ENCODE peak calls at places on chromosomes 12 and 14, in four cellular contexts. E is right lobe of liver, O is cardiac muscle cell, I is psoas muscle. T is an unnamed sample. For H3K27me3, the result is how much of the 10 kb centered on the place peaks cover.

GRCh38 chr12:22333751-22334695 is 484 bp downstream of the ST8SIA1 start:
- DNase-seq in E (no peak), O (peak), I (peak), T (peak)

GRCh38 chr14:75927564-75928087 is 54.2 kb downstream of the TGFB3 start:
- DNase-seq in E (no peak), O (no peak), I (no peak), T (no peak)

GRCh38 chr12:130192667-130193345 is 30.5 kb downstream of the FZD10 start:
- DNase-seq in E (no peak), O (peak), I (no peak), T (no peak)

GRCh38 chr12:74539765-74540526 is 2.3 kb downstream of the ATXN7L3B start:
- DNase-seq in E (no peak), O (peak), I (no peak), T (no peak)

GRCh38 chr14:31712244-31713127 is 151.3 kb downstream of the NUBPL start:
- DNase-seq in E (no peak), O (no peak), I (no peak), T (no peak)

GRCh38 chr14:55454264-55455151 is 14.1 kb upstream of the TBPL2 start:
- DNase-seq in E (no peak), O (no peak), I (no peak), T (peak)

GRCh38 chr12:3872800-3873636 is at the start of gene PARP11:
- DNase-seq in E (peak), O (peak), I (peak), T (peak)

GRCh38 chr14:53470351-53471043 is 317.4 kb upstream of the DDHD1 start:
- DNase-seq in E (peak), O (no peak), I (peak), T (peak)

GRCh38 chr14:105086833-105087307 is 21.6 kb upstream of the GPR132 start:
- DNase-seq in E (peak), O (peak), I (peak), T (peak)

GRCh38 chr12:115451785-115452736 is 768.1 kb upstream of the TBX3 start:
- DNase-seq in E (no peak), O (peak), I (peak), T (peak)

GRCh38 chr12:67415473-67415872 is 146.3 kb downstream of the CAND1 start:
- DNase-seq in E (peak), O (peak), I (no peak), T (peak)

GRCh38 chr14:20455355-20456300 is 602 bp downstream of the APEX1 start:
- DNase-seq in E (no peak), O (peak), I (no peak), T (no peak)

GRCh38 chr12:92404921-92405320 is 259.3 kb upstream of the BTG1 start:
- DNase-seq in E (no peak), O (no peak), I (no peak), T (no peak)

GRCh38 chr14:100408350-100409015 is 85.3 kb downstream of the SLC25A47 start:
- DNase-seq in E (peak), O (no peak), I (no peak), T (no peak)

GRCh38 chr14:79629891-79630560 is 581.3 kb downstream of the DIO2 start:
- DNase-seq in E (no peak), O (peak), I (no peak), T (no peak)

GRCh38 chr14:81594012-81594411 is 60.4 kb upstream of the SEL1L start:
- DNase-seq in E (no peak), O (no peak), I (no peak), T (peak)

GRCh38 chr12:95624544-95624943 is 73.3 kb upstream of the USP44 start:
- DNase-seq in E (no peak), O (no peak), I (no peak), T (no peak)

GRCh38 chr12:79891506-79892162 is 43.3 kb downstream of the PPP1R12A start:
- DNase-seq in E (no peak), O (no peak), I (no peak), T (no peak)

GRCh38 chr14:55851961-55852360 is 266.2 kb upstream of the PELI2 start:
- DNase-seq in E (no peak), O (no peak), I (no peak), T (no peak)

GRCh38 chr12:113463746-113464743 is 7.6 kb downstream of the LHX5 start:
- DNase-seq in E (no peak), O (peak), I (no peak), T (no peak)

GRCh38 chr12:124865728-124866127 is 2.1 kb upstream of the SCARB1 start:
- DNase-seq in E (no peak), O (no peak), I (no peak), T (no peak)

GRCh38 chr14:103334644-103335603 is 887 bp downstream of the EIF5 start:
- DNase-seq in E (peak), O (peak), I (peak), T (peak)

GRCh38 chr14:64184103-64184729 is 110.0 kb downstream of the ESR2 start:
- DNase-seq in E (no peak), O (no peak), I (no peak), T (no peak)

GRCh38 chr14:64186231-64187129 is 107.7 kb downstream of the ESR2 start:
- DNase-seq in E (no peak), O (peak), I (no peak), T (no peak)

GRCh38 chr14:64190974-64191502 is 103.1 kb downstream of the ESR2 start:
- DNase-seq in E (no peak), O (no peak), I (no peak), T (no peak)

GRCh38 chr14:64185184-64185583 is 109.0 kb downstream of the ESR2 start:
- DNase-seq in E (no peak), O (no peak), I (no peak), T (no peak)

GRCh38 chr14:64187331-64187730 is 106.8 kb downstream of the ESR2 start:
- DNase-seq in E (no peak), O (no peak), I (no peak), T (no peak)
- TF ChIP-seq CTCF in E (no peak), O (no peak), I (no peak), T (no peak)

DNA sequence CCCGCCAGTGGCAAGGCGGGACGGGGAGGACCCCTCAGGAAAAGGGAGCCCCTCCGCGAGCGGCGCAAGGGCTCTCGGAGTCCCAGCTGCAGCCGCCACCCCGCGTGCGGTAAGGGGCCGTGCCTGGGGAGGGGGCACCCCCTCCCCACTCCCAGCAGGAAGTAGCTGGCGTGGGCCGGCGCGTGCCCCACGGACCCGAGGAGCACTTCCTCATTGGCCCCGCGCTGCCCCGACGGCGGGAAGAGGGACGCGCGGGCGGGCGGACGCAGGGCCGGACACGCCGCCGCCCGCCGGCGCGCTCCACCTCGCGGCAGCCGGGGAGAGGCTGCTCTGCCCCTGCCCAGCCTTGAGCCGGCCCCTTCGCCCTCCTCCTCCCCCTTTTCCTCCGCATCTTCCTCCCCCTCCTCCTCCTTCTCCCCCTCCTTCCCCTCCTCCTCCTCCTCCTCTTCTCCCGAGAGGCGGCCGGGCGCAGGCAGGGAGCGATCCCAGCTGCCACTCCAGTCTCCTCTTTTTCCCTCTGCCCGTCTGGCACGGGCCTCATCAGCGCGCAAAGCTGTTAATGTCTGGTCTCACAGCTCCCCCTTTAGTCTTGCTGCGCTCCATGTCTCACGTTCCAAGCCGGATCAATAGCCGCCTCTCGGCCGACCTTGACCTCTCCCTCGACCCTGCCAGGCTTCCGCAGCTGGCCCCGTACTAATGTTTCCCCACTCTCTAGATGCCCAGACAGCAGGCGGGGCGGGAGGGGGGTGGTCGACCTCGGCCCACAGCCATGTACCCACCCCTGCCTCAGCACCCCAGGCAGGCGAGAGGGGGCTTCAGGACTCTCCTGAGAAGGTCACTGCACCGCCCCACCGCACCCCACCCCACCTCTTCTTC is 2.6 kb upstream of the BCL11B start:
- DNase-seq in E (no peak), O (peak), I (peak), T (peak)
- H3K27me3 ChIP-seq in E (under half), O (half or more), I (under half), T (half or more)

DNA sequence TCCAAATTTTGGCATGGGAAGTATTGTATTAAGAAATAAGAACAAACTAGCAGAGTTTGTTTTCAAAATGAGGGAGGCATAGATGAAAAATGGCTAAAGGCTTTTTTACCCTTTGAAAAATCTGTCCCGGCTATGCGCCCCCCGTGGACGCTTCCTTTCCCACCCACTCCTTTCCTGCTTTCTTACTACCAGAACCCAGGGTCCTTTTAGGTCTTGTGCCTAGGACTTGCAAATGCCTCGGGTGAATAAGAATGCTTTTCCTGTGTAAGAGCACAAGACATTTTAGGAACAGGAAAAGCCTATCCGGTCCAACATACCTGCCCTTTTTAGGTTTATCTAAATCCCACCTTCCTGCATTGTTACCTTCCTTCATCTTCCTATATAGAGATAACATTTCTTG is 84.7 kb upstream of the PTPRB start:
- DNase-seq in E (no peak), O (no peak), I (no peak), T (no peak)
- TF ChIP-seq CTCF in E (no peak), O (no peak), I (no peak), T (no peak)

GRCh38 chr14:67727361-67727760 is 25.7 kb downstream of the RDH12 start:
- DNase-seq in E (no peak), O (no peak), I (no peak), T (no peak)
- H3K27me3 ChIP-seq in E (under half), O (under half), I (under half), T (under half)

GRCh38 chr12:71014180-71014785 is 93.7 kb upstream of the PTPRR start:
- DNase-seq in E (no peak), O (peak), I (no peak), T (no peak)
- TF ChIP-seq CTCF in E (peak), O (peak), I (peak), T (peak)

GRCh38 chr12:49304161-49304560 is 9.2 kb downstream of the PRPH start:
- DNase-seq in E (no peak), O (no peak), I (no peak), T (no peak)
- H3K27me3 ChIP-seq in E (under half), O (under half), I (under half), T (under half)

GRCh38 chr12:49232940-49233841 is 31.7 kb upstream of the TUBA1C start:
- DNase-seq in E (peak), O (peak), I (peak), T (peak)
- TF ChIP-seq CTCF in E (no peak), O (peak), I (no peak), T (no peak)

DNA sequence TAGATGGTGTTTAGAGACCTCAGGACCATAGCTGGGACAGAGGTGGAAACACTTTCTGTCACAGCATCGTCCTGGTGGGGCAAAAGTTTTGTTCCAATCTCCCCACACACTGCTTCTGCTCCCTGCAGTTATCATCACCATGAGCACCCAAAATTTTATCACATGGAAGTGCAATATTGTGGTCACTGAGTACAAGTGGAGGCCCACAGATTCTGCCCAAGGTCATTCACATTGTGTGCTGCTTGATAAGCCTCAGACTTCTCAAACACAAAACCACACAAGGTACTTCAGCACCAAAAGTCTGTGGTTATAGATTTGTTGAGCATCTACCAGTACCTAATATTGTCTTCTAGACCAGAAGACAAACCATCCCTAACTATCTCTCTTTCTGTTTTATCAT is 554 bp upstream of the KRT77 start:
- DNase-seq in E (no peak), O (no peak), I (no peak), T (no peak)
- H3K27me3 ChIP-seq in E (under half), O (under half), I (under half), T (under half)